ENCODE peak calls at places on chromosomes 1 and 21, in four cellular contexts. T is right cardiac atrium, B is small intestine, F is mesendoderm. I is an unnamed sample.

GRCh38 chr1:213688655-213689054 is 299.1 kb upstream of the PROX1 start:
- DNase-seq in B (no peak), F (no peak), T (no peak), I (no peak)

GRCh38 chr1:170520601-170521000 is 11.4 kb upstream of the GORAB start:
- DNase-seq in T (no peak), B (no peak), F (no peak), I (no peak)

GRCh38 chr1:247085310-247085709 is 6.7 kb upstream of the ZNF670 start:
- DNase-seq in T (no peak), F (no peak), B (no peak), I (no peak)

GRCh38 chr21:34693192-34693810 is 24.5 kb downstream of the CLIC6 start:
- DNase-seq in B (peak; percentile 68), F (peak; percentile 85), T (no peak), I (no peak)

GRCh38 chr1:241440904-241441303 is 78.7 kb downstream of the FH start:
- DNase-seq in B (no peak), F (no peak), T (no peak), I (no peak)

GRCh38 chr1:81149649-81150335 is 650.9 kb upstream of the ADGRL2 start:
- DNase-seq in B (no peak), T (no peak), F (no peak), I (no peak)

GRCh38 chr1:247749870-247750269 is 1.9 kb upstream of the OR14A2 start:
- DNase-seq in F (no peak), B (no peak), T (peak; percentile 13), I (no peak)

GRCh38 chr1:223803211-223803610 is 42.5 kb downstream of the TP53BP2 start:
- DNase-seq in T (no peak), F (no peak), B (no peak), I (no peak)

GRCh38 chr1:29912413-29912812 is 676.1 kb downstream of the PTPRU start:
- DNase-seq in B (no peak), T (no peak), F (peak; percentile 47), I (no peak)

GRCh38 chr1:236947794-236948193 is 56.4 kb downstream of the MT1HL1 start:
- DNase-seq in F (no peak), T (no peak), B (no peak), I (no peak)

GRCh38 chr1:212286437-212287131 is 1.4 kb downstream of the PPP2R5A start:
- DNase-seq in T (no peak), F (no peak), B (peak; percentile 75), I (no peak)

GRCh38 chr1:162905759-162906158 is 44.8 kb upstream of the CCDC190 start:
- DNase-seq in T (no peak), B (no peak), F (peak; percentile 25), I (no peak)

GRCh38 chr1:4516596-4516995 is 137.8 kb upstream of the AJAP1 start:
- DNase-seq in F (no peak), B (no peak), T (no peak), I (no peak)
- H3K27ac ChIP-seq in F (no peak overlapping the region), B (no peak overlapping the region), T (no peak overlapping the region), I (no peak overlapping the region)

DNA sequence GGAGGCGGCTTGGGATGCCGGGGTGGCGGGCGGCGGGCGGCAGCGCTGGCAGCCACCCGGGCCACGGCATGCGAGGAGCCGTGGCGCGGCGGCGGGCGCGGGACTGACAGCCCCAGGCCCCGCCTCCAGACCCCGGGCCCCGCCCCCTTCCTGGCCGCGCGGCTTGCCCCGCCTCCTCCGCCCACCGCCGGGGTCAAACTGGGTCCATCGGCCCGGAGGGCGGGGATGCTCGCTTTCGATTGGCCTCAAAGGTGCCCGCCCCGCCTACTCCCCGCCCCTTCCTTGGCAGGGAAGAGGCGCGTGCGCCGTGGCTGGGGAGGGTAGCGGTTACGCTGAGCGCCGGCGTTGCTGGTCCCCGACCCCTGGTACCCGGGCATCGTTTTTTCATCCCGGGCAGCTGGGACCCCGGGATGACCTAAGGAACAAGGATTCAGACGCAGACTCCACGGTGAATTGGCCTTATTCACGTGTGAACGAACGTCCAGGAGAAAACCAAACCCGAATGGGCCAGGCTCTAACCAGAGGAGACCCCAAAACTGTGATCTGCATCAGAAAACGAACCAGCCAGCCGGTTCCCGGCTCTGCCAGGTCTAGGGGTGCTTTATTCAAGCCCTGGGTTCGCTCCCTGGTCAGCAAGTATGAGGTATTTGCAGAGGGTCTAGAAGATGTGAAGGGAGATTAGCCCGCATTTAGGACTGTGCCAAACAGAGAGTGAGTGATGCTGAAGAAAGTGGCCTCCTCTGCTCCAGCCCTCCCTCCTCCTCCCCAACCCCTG is 117.2 kb upstream of the GUCA2B start:
- DNase-seq in F (peak; percentile 95), B (peak; percentile 91), T (peak; percentile 99), I (peak; percentile 97)
- H3K27ac ChIP-seq in F (no peak overlapping the region), B (peak overlapping the region; percentile 63), T (peak overlapping the region; percentile 15), I (peak overlapping the region; percentile 76)

DNA sequence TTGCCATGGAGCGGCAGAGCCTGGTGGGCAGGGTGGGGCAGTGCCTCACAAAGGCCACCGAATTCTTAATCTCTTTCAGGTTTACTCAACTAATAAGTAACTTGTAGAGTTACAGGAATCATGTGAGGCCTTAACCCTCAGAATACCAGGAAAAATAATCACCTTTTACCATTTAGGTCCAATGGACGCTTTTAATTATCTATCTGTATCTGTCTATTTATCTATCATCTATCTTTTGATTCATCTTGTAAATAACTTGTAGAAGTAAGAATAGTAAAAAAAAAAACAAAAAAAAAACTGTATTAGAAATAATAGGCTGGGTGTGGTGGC is 11.8 kb upstream of the S100A11 start:
- DNase-seq in F (no peak), T (no peak), B (no peak), I (no peak)
- H3K27ac ChIP-seq in F (peak overlapping the region; percentile 69), T (peak overlapping the region; percentile 95), B (peak overlapping the region; percentile 93), I (peak overlapping the region; percentile 66)

DNA sequence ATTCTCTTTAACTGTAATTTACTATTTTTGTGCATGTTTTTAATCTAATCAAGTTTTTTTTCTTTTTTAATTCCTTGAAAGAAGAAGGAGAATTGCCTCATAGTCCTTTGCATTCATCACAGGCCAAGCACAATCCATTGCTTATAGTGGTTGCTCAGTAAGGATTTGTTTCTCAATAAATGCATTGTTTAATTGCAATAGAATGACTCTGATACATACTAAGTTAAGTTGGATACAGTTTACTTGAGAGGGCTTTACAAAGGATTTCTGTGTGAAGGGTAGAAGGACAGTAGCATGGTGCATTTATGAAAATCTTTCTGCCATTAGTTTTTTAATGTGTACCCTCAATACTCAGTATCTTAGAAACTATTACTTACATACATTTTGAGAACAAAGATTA is 186.2 kb downstream of the LRRIQ3 start:
- DNase-seq in B (no peak), T (no peak), F (no peak), I (no peak)
- H3K27ac ChIP-seq in B (no peak overlapping the region), T (no peak overlapping the region), F (no peak overlapping the region), I (no peak overlapping the region)

DNA sequence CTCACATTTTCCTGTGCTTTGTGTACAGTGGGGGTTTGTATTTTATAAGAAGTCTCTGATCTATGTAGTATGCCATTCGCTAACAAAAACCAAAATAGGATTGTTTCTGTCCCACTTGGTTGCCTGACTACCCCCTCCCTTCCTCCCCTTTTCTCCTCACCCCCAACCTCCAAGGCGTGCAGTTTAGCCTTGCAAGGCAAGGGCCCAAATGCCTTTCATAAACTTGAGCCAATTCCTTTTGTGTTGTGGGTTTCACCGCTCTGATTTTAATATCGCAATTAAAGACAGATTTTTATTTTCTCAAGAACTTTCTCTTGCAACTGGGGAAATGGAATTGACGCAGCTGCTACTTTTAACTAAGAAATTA is 276.9 kb downstream of the TM2D1 start:
- DNase-seq in B (no peak), T (peak; percentile 40), F (no peak), I (no peak)
- H3K27ac ChIP-seq in B (peak overlapping the region; percentile 62), T (peak overlapping the region; percentile 63), F (no peak overlapping the region), I (peak overlapping the region; percentile 74)

DNA sequence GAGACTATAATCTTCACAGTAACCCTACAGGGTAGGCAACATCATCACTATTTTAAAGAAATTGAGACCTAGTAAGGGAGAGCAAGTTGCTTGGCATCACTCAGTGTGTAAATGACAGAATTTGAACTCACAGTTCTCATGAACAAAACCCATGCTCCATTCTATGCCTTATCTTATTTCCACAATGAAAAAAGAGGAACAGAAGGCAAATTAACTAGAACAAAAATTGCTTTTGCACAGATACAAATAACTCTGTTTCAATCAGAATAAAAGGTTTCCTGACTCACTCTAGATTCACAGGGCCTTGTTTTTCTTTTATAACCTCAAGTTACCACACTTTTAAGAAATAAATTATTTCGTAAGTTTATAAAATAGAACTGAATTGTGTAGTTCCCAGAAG is 90.1 kb downstream of the UCHL5 start:
- DNase-seq in T (no peak), F (no peak), B (no peak), I (no peak)
- H3K27ac ChIP-seq in T (no peak overlapping the region), F (no peak overlapping the region), B (no peak overlapping the region), I (no peak overlapping the region)